ENCODE peak calls at places on chromosomes 2 and 18, in ten cellular contexts. P is Peyer's patch, V is lower lobe of right lung, W is heart left ventricle, J is mucosa of descending colon, I is dorsolateral prefrontal cortex, N is bronchial epithelial cell, A is aorta, T is cardiac muscle cell, O is foreskin fibroblast. D is an unnamed sample.

GRCh38 chr2:173164361-173164760 is 88.7 kb downstream of the MAP3K20 start:
- DNase-seq in P (no peak), V (no peak), W (no peak), J (no peak), I (no peak), N (no peak), A (no peak), T (no peak), O (no peak), D (peak; percentile 36)

GRCh38 chr2:96531366-96531765 is 5.2 kb upstream of the ARID5A start:
- DNase-seq in P (no peak), V (no peak), W (no peak), J (peak; percentile 48), I (no peak), N (no peak), A (peak; percentile 74), T (no peak), O (no peak), D (no peak)

GRCh38 chr2:147082850-147083522 is 761.8 kb upstream of the ACVR2A start:
- DNase-seq in P (peak; percentile 18), V (no peak), W (no peak), J (no peak), I (peak; percentile 34), N (peak; percentile 78), A (no peak), T (peak; percentile 89), O (peak; percentile 52), D (peak; percentile 46)

GRCh38 chr18:62030091-62030985 is 137.5 kb upstream of the RNF152 start:
- DNase-seq in P (no peak), V (no peak), W (no peak), J (no peak), I (no peak), N (no peak), A (no peak), T (peak; percentile 58), O (peak; percentile 55), D (no peak)

GRCh38 chr2:37324786-37325624 is at the start of gene PRKD3:
- DNase-seq in P (peak; percentile 56), V (no peak), W (no peak), J (peak; percentile 80), I (peak; percentile 40), N (peak; percentile 29), A (no peak), T (peak; percentile 53), O (peak; percentile 63), D (no peak)

GRCh38 chr2:191315365-191315752 is 70.2 kb downstream of the MYO1B start:
- DNase-seq in P (no peak), V (no peak), W (no peak), J (no peak), I (no peak), N (no peak), A (no peak), T (no peak), O (no peak), D (no peak)

GRCh38 chr2:237351796-237352195 is 62.2 kb downstream of the COL6A3 start:
- DNase-seq in P (no peak), V (no peak), W (no peak), J (no peak), I (no peak), N (no peak), A (no peak), T (no peak), O (no peak), D (no peak)

GRCh38 chr18:55982992-55983391 is 395.0 kb upstream of the TCF4 start:
- DNase-seq in P (no peak), V (no peak), W (no peak), J (no peak), I (no peak), N (peak; percentile 37), A (no peak), T (no peak), O (no peak), D (no peak)

GRCh38 chr2:33008716-33009115 is 62.0 kb downstream of the LTBP1 start:
- DNase-seq in P (no peak), V (no peak), W (no peak), J (no peak), I (no peak), N (no peak), A (no peak), T (no peak), O (no peak), D (no peak)

DNA sequence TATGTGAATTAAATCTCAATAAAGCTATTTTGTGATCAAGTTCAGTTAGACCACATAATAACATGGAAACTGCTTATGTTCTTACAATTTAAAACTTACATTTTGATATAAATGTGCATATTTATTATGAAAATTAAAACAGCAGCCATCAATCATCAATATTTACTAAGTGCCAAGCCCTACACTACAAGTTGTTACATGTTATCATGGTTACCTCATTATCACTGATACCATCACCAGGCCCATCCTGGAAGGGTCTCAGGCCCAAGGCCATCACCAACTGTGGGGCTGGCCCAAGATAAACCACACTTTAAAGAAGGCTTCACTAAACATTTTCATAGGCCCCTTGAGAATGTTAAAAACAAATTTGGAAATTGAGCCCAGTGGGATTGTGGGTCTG is 6.4 kb downstream of the ITSN2 start:
- DNase-seq in P (no peak), V (no peak), W (no peak), J (no peak), I (no peak), N (no peak), A (no peak), T (no peak), O (no peak), D (no peak)
- H3K4me3 ChIP-seq in P (no peak overlapping the region), V (no peak overlapping the region), W (no peak overlapping the region), J (no peak overlapping the region), I (no peak overlapping the region), N (no peak overlapping the region), A (no peak overlapping the region), T (no peak overlapping the region), O (no peak overlapping the region), D (no peak overlapping the region)

GRCh38 chr2:137964066-137964858 is at the start of gene HNMT:
- DNase-seq in P (no peak), V (peak; percentile 53), W (peak; percentile 42), J (peak; percentile 61), I (peak; percentile 64), N (peak; percentile 61), A (no peak), T (peak; percentile 87), O (peak; percentile 60), D (no peak)
- H3K4me3 ChIP-seq in P (peak within 1 kb of the TSS; percentile 6), V (peak within 1 kb of the TSS; percentile 58), W (peak within 1 kb of the TSS; percentile 48), J (peak within 1 kb of the TSS; percentile 3), I (peak within 1 kb of the TSS; percentile 59), N (peak within 1 kb of the TSS; percentile 31), A (peak within 1 kb of the TSS; percentile 90), T (peak within 1 kb of the TSS; percentile 14), O (peak within 1 kb of the TSS; percentile 67), D (no peak within 1 kb of the TSS)

GRCh38 chr2:219968685-219969345 is 341.4 kb downstream of the SLC4A3 start:
- DNase-seq in P (no peak), V (no peak), W (no peak), J (no peak), I (no peak), N (peak; percentile 97), A (no peak), T (peak; percentile 20), O (no peak), D (no peak)

GRCh38 chr2:219969508-219969907 is 342.1 kb downstream of the SLC4A3 start:
- DNase-seq in P (no peak), V (no peak), W (no peak), J (no peak), I (no peak), N (peak; percentile 83), A (no peak), T (peak; percentile 11), O (no peak), D (no peak)

DNA sequence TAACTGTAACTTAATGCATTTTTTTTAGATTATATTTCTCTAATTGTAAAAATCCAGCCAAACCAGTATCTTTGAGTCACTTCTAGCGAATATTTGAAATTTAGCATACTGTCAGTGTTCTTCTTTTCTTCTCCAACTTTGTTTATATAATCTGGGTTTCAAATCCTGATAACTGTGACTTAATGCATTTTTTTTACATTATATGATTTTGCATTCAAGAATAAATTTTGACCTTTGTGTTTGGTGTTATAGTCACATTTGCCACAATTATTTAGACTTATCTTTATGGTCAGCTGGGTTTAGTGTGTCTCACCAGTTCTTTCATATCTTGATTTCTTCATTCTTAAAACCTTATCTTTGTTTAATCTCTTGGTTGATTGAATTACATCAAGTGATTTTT is 345.7 kb downstream of the SLC4A3 start:
- DNase-seq in P (no peak), V (no peak), W (no peak), J (no peak), I (no peak), N (no peak), A (no peak), T (no peak), O (no peak), D (no peak)
- H3K4me3 ChIP-seq in P (no peak overlapping the region), V (no peak overlapping the region), W (no peak overlapping the region), J (no peak overlapping the region), I (no peak overlapping the region), N (no peak overlapping the region), A (no peak overlapping the region), T (no peak overlapping the region), O (no peak overlapping the region), D (no peak overlapping the region)

GRCh38 chr2:240517342-240517741 is 40.4 kb downstream of the ANKMY1 start:
- DNase-seq in P (no peak), V (no peak), W (no peak), J (no peak), I (no peak), N (no peak), A (peak; percentile 25), T (no peak), O (no peak), D (no peak)

GRCh38 chr2:240520143-240520973 is 37.4 kb downstream of the ANKMY1 start:
- DNase-seq in P (no peak), V (no peak), W (no peak), J (no peak), I (no peak), N (no peak), A (peak; percentile 66), T (no peak), O (no peak), D (no peak)

GRCh38 chr2:240518981-240519380 is 38.8 kb downstream of the ANKMY1 start:
- DNase-seq in P (no peak), V (no peak), W (no peak), J (no peak), I (no peak), N (no peak), A (peak; percentile 34), T (no peak), O (no peak), D (no peak)

GRCh38 chr2:240520974-240521350 is 36.8 kb downstream of the ANKMY1 start:
- DNase-seq in P (no peak), V (no peak), W (no peak), J (no peak), I (no peak), N (no peak), A (peak; percentile 66), T (no peak), O (no peak), D (no peak)

GRCh38 chr2:240519396-240520142 is 38.2 kb downstream of the ANKMY1 start:
- DNase-seq in P (no peak), V (no peak), W (no peak), J (no peak), I (no peak), N (no peak), A (peak; percentile 69), T (peak; percentile 47), O (peak; percentile 59), D (no peak)
- H3K4me3 ChIP-seq in P (no peak overlapping the region), V (no peak overlapping the region), W (no peak overlapping the region), J (no peak overlapping the region), I (peak overlapping the region; percentile 18), N (no peak overlapping the region), A (no peak overlapping the region), T (no peak overlapping the region), O (peak overlapping the region; percentile 46), D (no peak overlapping the region)

GRCh38 chr2:217934321-217935131 is 68.3 kb downstream of the TNS1 start:
- DNase-seq in P (no peak), V (peak; percentile 74), W (peak; percentile 76), J (peak; percentile 51), I (no peak), N (peak; percentile 95), A (peak; percentile 89), T (peak; percentile 86), O (peak; percentile 92), D (no peak)
- H3K4me3 ChIP-seq in P (no peak overlapping the region), V (peak overlapping the region; percentile 40), W (peak overlapping the region; percentile 25), J (no peak overlapping the region), I (peak overlapping the region; percentile 7), N (no peak overlapping the region), A (no peak overlapping the region), T (no peak overlapping the region), O (no peak overlapping the region), D (no peak overlapping the region)